ENCODE peak calls at places on chromosomes 13 and 19, in four cellular contexts. One of them, this sample, is unnamed.

GRCh38 chr19:13153627-13154240 is 3.5 kb downstream of the IER2 start:
- DNase-seq in GM12878: no peak
- DNase-seq in HepG2: no peak
- DNase-seq in K562: peak
- DNase-seq in this sample: no peak

GRCh38 chr19:8552810-8553209 is 24.4 kb downstream of the MYO1F start:
- DNase-seq in HepG2: peak
- DNase-seq in GM12878: no peak
- DNase-seq in K562: peak
- DNase-seq in this sample: peak

GRCh38 chr19:51137812-51138425 is 4.2 kb upstream of the SIGLEC7 start:
- DNase-seq in GM12878: no peak
- DNase-seq in HepG2: no peak
- DNase-seq in K562: no peak
- DNase-seq in this sample: no peak

GRCh38 chr19:9847087-9847671 is 12.1 kb downstream of the PIN1 start:
- DNase-seq in K562: peak
- DNase-seq in HepG2: peak
- DNase-seq in GM12878: no peak
- DNase-seq in this sample: peak

GRCh38 chr19:5880604-5881078 is 10.3 kb upstream of the FUT5 start:
- DNase-seq in K562: no peak
- DNase-seq in HepG2: peak
- DNase-seq in GM12878: no peak
- DNase-seq in this sample: no peak

GRCh38 chr13:53158201-53158600 is 129.6 kb downstream of the OLFM4 start:
- DNase-seq in K562: no peak
- DNase-seq in HepG2: no peak
- DNase-seq in GM12878: no peak
- DNase-seq in this sample: no peak

GRCh38 chr19:16376649-16377048 is 52.0 kb downstream of the KLF2 start:
- DNase-seq in HepG2: no peak
- DNase-seq in K562: peak
- DNase-seq in GM12878: no peak
- DNase-seq in this sample: peak

GRCh38 chr13:106916329-106916728 is 348.4 kb upstream of the ARGLU1 start:
- DNase-seq in HepG2: no peak
- DNase-seq in K562: no peak
- DNase-seq in GM12878: no peak
- DNase-seq in this sample: no peak

GRCh38 chr19:21496876-21497275 is 8.5 kb upstream of the ZNF429 start:
- DNase-seq in GM12878: no peak
- DNase-seq in HepG2: no peak
- DNase-seq in K562: no peak
- DNase-seq in this sample: no peak

GRCh38 chr19:42693760-42694350 is 46.4 kb downstream of the PSG3 start:
- DNase-seq in K562: peak
- DNase-seq in HepG2: peak
- DNase-seq in GM12878: no peak
- DNase-seq in this sample: peak

GRCh38 chr19:11549386-11549953 is 9.6 kb downstream of the ELOF1 start:
- DNase-seq in GM12878: no peak
- DNase-seq in HepG2: no peak
- DNase-seq in K562: no peak
- DNase-seq in this sample: no peak

GRCh38 chr13:73449258-73449657 is 390.5 kb downstream of the KLF5 start:
- DNase-seq in HepG2: no peak
- DNase-seq in K562: no peak
- DNase-seq in GM12878: no peak
- DNase-seq in this sample: no peak

GRCh38 chr19:13839938-13840750 is 36.8 kb upstream of the NANOS3 start:
- DNase-seq in K562: no peak
- DNase-seq in GM12878: no peak
- DNase-seq in HepG2: no peak
- DNase-seq in this sample: no peak

GRCh38 chr19:29694669-29695627 is 20.1 kb downstream of the C19orf12 start:
- DNase-seq in GM12878: no peak
- DNase-seq in HepG2: peak
- DNase-seq in K562: peak
- DNase-seq in this sample: peak
- TF ChIP-seq SP1 in GM12878: no peak
- TF ChIP-seq SP1 in HepG2: no peak
- TF ChIP-seq SP1 in K562: no peak
- TF ChIP-seq SP1 in this sample: no peak

DNA sequence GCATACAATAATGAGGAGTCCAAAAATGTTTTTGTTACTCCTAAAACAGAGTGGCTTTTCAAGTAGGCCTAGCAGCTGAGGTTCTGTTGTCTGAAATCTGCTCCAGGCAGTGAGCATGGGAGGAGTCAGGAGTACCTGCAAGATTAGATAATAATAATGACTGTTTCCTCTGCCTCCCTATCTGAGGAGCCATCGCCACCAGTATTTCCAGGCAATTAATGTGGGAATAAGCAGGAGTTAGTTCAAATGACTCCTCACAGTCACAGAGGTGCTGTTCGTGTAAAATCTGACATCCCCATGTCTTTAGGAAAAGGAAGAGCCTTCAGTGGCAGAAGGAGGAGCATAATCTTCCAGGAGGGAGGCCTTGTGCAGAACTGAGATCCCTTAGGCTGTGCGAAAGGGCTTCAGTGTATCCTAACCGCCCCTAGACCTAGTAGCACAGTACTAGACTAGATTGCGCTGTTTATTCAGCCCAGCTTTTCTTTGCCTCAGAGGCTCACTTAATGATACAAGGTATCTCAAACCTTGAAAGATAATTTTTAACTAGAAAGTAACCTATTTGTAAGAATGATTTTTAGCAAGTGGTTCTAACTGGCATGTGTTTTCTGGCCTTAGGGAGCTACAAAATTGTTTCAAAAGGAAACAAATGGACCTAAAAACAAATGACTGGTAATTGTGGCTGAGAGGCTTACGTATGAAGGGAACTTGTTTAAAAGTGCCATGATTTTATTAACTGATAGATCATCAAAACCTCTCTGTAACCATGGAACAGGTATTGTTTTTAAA is 49.0 kb downstream of the FREM2 start:
- DNase-seq in K562: no peak
- DNase-seq in HepG2: no peak
- DNase-seq in GM12878: no peak
- DNase-seq in this sample: no peak
- TF ChIP-seq FOXM1 in K562: no peak
- TF ChIP-seq FOXM1 in HepG2: no peak
- TF ChIP-seq FOXM1 in GM12878: no peak
- TF ChIP-seq FOXM1 in this sample: no peak

GRCh38 chr19:53112286-53112685 is 9.1 kb upstream of the ZNF160 start:
- DNase-seq in HepG2: no peak
- DNase-seq in K562: no peak
- DNase-seq in GM12878: no peak
- DNase-seq in this sample: no peak
- TF ChIP-seq SP1 in HepG2: no peak
- TF ChIP-seq SP1 in K562: no peak
- TF ChIP-seq SP1 in GM12878: no peak
- TF ChIP-seq SP1 in this sample: no peak

GRCh38 chr19:4375164-4375619 is 25.2 kb downstream of the SH3GL1 start:
- DNase-seq in GM12878: no peak
- DNase-seq in K562: peak
- DNase-seq in HepG2: peak
- DNase-seq in this sample: no peak

GRCh38 chr19:4375620-4376228 is 24.6 kb downstream of the SH3GL1 start:
- DNase-seq in GM12878: peak
- DNase-seq in HepG2: peak
- DNase-seq in K562: peak
- DNase-seq in this sample: peak

GRCh38 chr19:4372630-4373367 is 27.5 kb downstream of the SH3GL1 start:
- DNase-seq in HepG2: no peak
- DNase-seq in GM12878: no peak
- DNase-seq in K562: no peak
- DNase-seq in this sample: no peak

GRCh38 chr19:4373601-4374441 is 26.5 kb downstream of the SH3GL1 start:
- DNase-seq in K562: no peak
- DNase-seq in HepG2: no peak
- DNase-seq in GM12878: no peak
- DNase-seq in this sample: no peak

GRCh38 chr19:4374451-4375163 is 25.7 kb downstream of the SH3GL1 start:
- DNase-seq in K562: peak
- DNase-seq in GM12878: no peak
- DNase-seq in HepG2: peak
- DNase-seq in this sample: no peak
- TF ChIP-seq FOXM1 in K562: no peak
- TF ChIP-seq FOXM1 in GM12878: no peak
- TF ChIP-seq FOXM1 in HepG2: no peak
- TF ChIP-seq FOXM1 in this sample: no peak

DNA sequence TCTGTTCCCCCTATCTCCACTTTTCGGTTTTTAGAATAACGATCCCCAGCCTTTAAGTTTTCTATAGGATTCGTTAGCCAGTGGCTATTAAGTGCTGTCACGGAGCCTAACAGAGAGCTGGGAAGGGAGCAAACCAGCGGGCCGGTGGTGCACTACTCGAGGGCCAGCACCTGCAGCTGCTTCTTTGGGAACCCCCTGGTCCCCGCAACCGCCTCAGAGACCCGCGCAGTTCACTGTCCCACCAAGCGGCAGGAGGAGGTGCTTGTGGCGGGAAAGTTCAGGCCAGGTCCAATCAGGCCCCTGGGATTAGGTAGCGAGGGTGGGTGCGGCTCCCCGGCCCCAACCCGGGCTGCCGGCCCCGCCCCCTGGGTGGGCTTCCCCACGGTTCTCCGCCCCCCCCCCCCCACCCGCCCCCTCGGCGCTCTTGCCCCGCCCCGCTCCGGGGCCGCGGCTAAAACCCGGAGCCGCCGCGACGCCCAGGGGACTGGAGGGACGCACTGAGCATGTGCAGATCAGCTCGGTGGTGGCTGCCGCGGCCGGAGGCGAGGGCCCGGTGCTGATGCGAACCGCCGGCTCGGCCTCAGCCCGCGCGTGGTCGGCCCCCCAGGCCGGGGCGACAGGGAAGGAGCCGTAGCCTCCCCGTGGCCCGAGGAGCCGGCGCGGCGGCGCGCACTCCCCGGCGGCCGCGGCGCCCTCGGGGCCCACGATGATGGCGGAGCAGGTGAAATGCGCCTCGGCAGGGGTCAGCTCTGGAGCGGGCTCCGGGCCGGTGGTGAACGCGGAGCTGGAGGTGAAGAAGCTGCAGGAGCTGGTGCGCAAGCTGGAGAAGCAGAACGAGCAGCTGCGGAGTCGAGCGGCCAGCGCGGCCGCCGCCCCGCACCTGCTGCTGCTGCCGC is at the start of gene SLAIN1:
- DNase-seq in GM12878: no peak
- DNase-seq in HepG2: peak
- DNase-seq in K562: peak
- DNase-seq in this sample: peak
- TF ChIP-seq SP1 in GM12878: peak
- TF ChIP-seq SP1 in HepG2: no peak
- TF ChIP-seq SP1 in K562: no peak
- TF ChIP-seq SP1 in this sample: no peak

GRCh38 chr13:114043421-114044053 is 69.7 kb upstream of the C13orf46 start:
- DNase-seq in K562: no peak
- DNase-seq in HepG2: peak
- DNase-seq in GM12878: no peak
- DNase-seq in this sample: no peak
- TF ChIP-seq FOXM1 in K562: no peak
- TF ChIP-seq FOXM1 in HepG2: no peak
- TF ChIP-seq FOXM1 in GM12878: no peak
- TF ChIP-seq FOXM1 in this sample: no peak